ENCODE peak calls at places on chromosomes 3 and 15, in five cellular contexts. O is BE2C; R is activated naive CD4-positive, alpha-beta T cell treated with anti-CD3 and anti-CD28 coated beads for 36 hours; E is stimulated activated CD8-positive, alpha-beta memory T cell treated with anti-CD3 and anti-CD28 coated beads, Interleukin-15, amount 100 ng/mL, for 24 hours; Y is BJ. Z is an unnamed sample.
A peak's percentile ranks its signal among the peaks of the same experiment; 100 is the strongest.

GRCh38 chr3:44323341-44323955 is 15.1 kb upstream of the TCAIM start:
- DNase-seq in R (peak; percentile 79), O (peak; percentile 63), E (no peak), Y (no peak), Z (no peak)

GRCh38 chr3:148329481-148330220 is 368.1 kb upstream of the AGTR1 start:
- DNase-seq in R (no peak), Y (no peak), O (no peak), E (no peak), Z (no peak)

GRCh38 chr3:120147072-120147871 is 53.0 kb upstream of the GSK3B start:
- DNase-seq in Y (no peak), R (peak; percentile 61), O (no peak), E (no peak), Z (no peak)

GRCh38 chr15:73578036-73578435 is 55.2 kb downstream of the NPTN start:
- DNase-seq in Y (no peak), O (no peak), R (no peak), E (no peak), Z (no peak)

GRCh38 chr3:57942872-57943283 is 65.3 kb upstream of the FLNB start:
- DNase-seq in R (no peak), O (no peak), Y (peak; percentile 12), E (no peak), Z (no peak)

GRCh38 chr3:187367561-187368103 is 553 bp upstream of the RTP4 start:
- DNase-seq in O (no peak), R (no peak), E (no peak), Y (no peak), Z (no peak)

GRCh38 chr3:8597515-8597853 is 47.1 kb downstream of the SSUH2 start:
- DNase-seq in E (no peak), O (no peak), R (no peak), Y (no peak), Z (no peak)

GRCh38 chr3:42213417-42213816 is 52.6 kb downstream of the CCK start:
- DNase-seq in E (no peak), R (peak; percentile 15), O (no peak), Y (no peak), Z (no peak)

Z was measured in AG04449.